ENCODE peak calls at places on chromosome 10, in four cellular contexts. G is GM12878, D is HCT116, Y is upper lobe of left lung. V is an unnamed sample.
A peak's percentile ranks its signal among the peaks of the same experiment; 100 is the strongest.

GRCh38 chr10:127813290-127813689 is 76.3 kb downstream of the FOXI2 start:
- ATAC-seq in D (peak; percentile 64), G (no peak), Y (no peak), V (no peak)

GRCh38 chr10:6423004-6423403 is 157.1 kb downstream of the PRKCQ start:
- ATAC-seq in G (no peak), D (no peak), Y (no peak), V (no peak)

GRCh38 chr10:79468015-79468560 is 22.7 kb upstream of the ZCCHC24 start:
- ATAC-seq in D (no peak), G (peak; percentile 27), Y (peak; percentile 45), V (peak; percentile 26)

GRCh38 chr10:111990734-111991133 is 192.8 kb downstream of the GPAM start:
- ATAC-seq in Y (no peak), G (no peak), D (peak; percentile 84), V (no peak)

GRCh38 chr10:127832456-127832855 is 60.3 kb downstream of the CLRN3 start:
- ATAC-seq in D (no peak), Y (no peak), G (no peak), V (no peak)

GRCh38 chr10:3538291-3538849 is 246.6 kb downstream of the KLF6 start:
- ATAC-seq in D (no peak), Y (no peak), G (no peak), V (no peak)

GRCh38 chr10:86862373-86862772 is 95.0 kb downstream of the MMRN2 start:
- ATAC-seq in D (no peak), Y (no peak), G (no peak), V (no peak)

GRCh38 chr10:14553434-14553833 is 221.3 kb downstream of the FAM107B start:
- ATAC-seq in G (peak; percentile 57), Y (peak; percentile 39), D (no peak), V (no peak)

GRCh38 chr10:112382539-112383235 is 8.8 kb downstream of the ACSL5 start:
- ATAC-seq in D (no peak), G (no peak), Y (no peak), V (no peak)

GRCh38 chr10:63297941-63298340 is 164.8 kb downstream of the NRBF2 start:
- ATAC-seq in D (no peak), Y (no peak), G (no peak), V (no peak)

GRCh38 chr10:62082729-62083412 is 181.4 kb downstream of the ARID5B start:
- ATAC-seq in Y (peak; percentile 18), G (peak; percentile 77), D (no peak), V (peak; percentile 28)

GRCh38 chr10:45558406-45558805 is 114.2 kb downstream of the ZFAND4 start:
- ATAC-seq in Y (no peak), G (no peak), D (no peak), V (no peak)

GRCh38 chr10:68261132-68261856 is 29.4 kb upstream of the ATOH7 start:
- ATAC-seq in D (no peak), G (no peak), Y (no peak), V (no peak)

GRCh38 chr10:50510517-50511473 is 113.0 kb downstream of the SGMS1 start:
- ATAC-seq in Y (no peak), D (peak; percentile 12), G (no peak), V (no peak)

GRCh38 chr10:105974803-105975456 is 1189.6 kb downstream of the SORCS1 start:
- ATAC-seq in D (no peak), Y (peak; percentile 78), G (peak; percentile 91), V (peak; percentile 62)

GRCh38 chr10:75432763-75433162 is 1.3 kb downstream of the LRMDA start:
- ATAC-seq in D (no peak), G (no peak), Y (no peak), V (no peak)

GRCh38 chr10:3873728-3874461 is 88.9 kb upstream of the KLF6 start:
- ATAC-seq in D (no peak), Y (peak; percentile 84), G (peak; percentile 50), V (peak; percentile 57)

GRCh38 chr10:49512121-49512809 is 26.7 kb downstream of the ERCC6 start:
- ATAC-seq in G (peak; percentile 89), D (peak; percentile 87), Y (peak; percentile 70), V (no peak)

GRCh38 chr10:28940158-28940888 is 263.0 kb downstream of the BAMBI start:
- ATAC-seq in Y (no peak), D (no peak), G (no peak), V (no peak)

GRCh38 chr10:129277804-129278203 is 189.2 kb upstream of the MGMT start:
- ATAC-seq in G (no peak), D (no peak), Y (no peak), V (peak; percentile 43)

GRCh38 chr10:32413513-32413912 is 32.4 kb upstream of the CCDC7 start:
- ATAC-seq in Y (peak; percentile 60), G (no peak), D (peak; percentile 93), V (no peak)

GRCh38 chr10:42962120-42962901 is 114.6 kb upstream of the RET start:
- ATAC-seq in Y (peak; percentile 24), G (no peak), D (no peak), V (no peak)

GRCh38 chr10:66886848-66887247 is 39.0 kb upstream of the LRRTM3 start:
- ATAC-seq in G (no peak), D (no peak), Y (no peak), V (no peak)

GRCh38 chr10:110058215-110058614 is 50.4 kb downstream of the ADD3 start:
- ATAC-seq in G (peak; percentile 66), Y (no peak), D (no peak), V (no peak)

GRCh38 chr10:91590904-91591791 is 41.7 kb downstream of the PPP1R3C start:
- ATAC-seq in D (no peak), Y (peak; percentile 14), G (no peak), V (no peak)

GRCh38 chr10:72126184-72126871 is 38.0 kb upstream of the SPOCK2 start:
- ATAC-seq in Y (no peak), D (peak; percentile 78), G (peak; percentile 42), V (no peak)

GRCh38 chr10:5361966-5362365 is 2.8 kb upstream of the UCN3 start:
- ATAC-seq in D (no peak), G (no peak), Y (no peak), V (no peak)

GRCh38 chr10:84850826-84851225 is 522.4 kb downstream of the CCSER2 start:
- ATAC-seq in D (no peak), G (no peak), Y (no peak), V (no peak)

GRCh38 chr10:9228770-9229169 is 1174.3 kb downstream of the GATA3 start:
- ATAC-seq in D (no peak), G (no peak), Y (peak; percentile 40), V (no peak)

GRCh38 chr10:22635650-22636049 is 78.7 kb downstream of the PIP4K2A start:
- ATAC-seq in D (no peak), Y (no peak), G (peak; percentile 39), V (no peak)

GRCh38 chr10:33125522-33125921 is 167.5 kb upstream of the ITGB1 start:
- ATAC-seq in G (no peak), D (no peak), Y (no peak), V (no peak)

GRCh38 chr10:25701651-25702050 is 232.4 kb upstream of the MYO3A start:
- ATAC-seq in Y (no peak), D (no peak), G (no peak), V (no peak)

GRCh38 chr10:71696635-71697326 is 22.8 kb downstream of the C10orf105 start:
- ATAC-seq in D (peak; percentile 96), G (peak; percentile 56), Y (peak; percentile 67), V (peak; percentile 37)

GRCh38 chr10:34801066-34801738 is 13.9 kb downstream of the PARD3 start:
- ATAC-seq in G (no peak), D (no peak), Y (peak; percentile 71), V (no peak)

GRCh38 chr10:32446701-32447406 is 914 bp downstream of the CCDC7 start:
- ATAC-seq in Y (peak; percentile 60), G (peak; percentile 4), D (peak; percentile 39), V (no peak)

GRCh38 chr10:27383595-27384542 is 120.2 kb upstream of the RAB18 start:
- ATAC-seq in Y (no peak), D (peak; percentile 60), G (no peak), V (no peak)

GRCh38 chr10:80506836-80507483 is 30.7 kb upstream of the SH2D4B start:
- ATAC-seq in G (no peak), D (no peak), Y (no peak), V (no peak)

GRCh38 chr10:35554036-35554435 is 51.1 kb upstream of the GJD4 start:
- ATAC-seq in G (no peak), Y (no peak), D (no peak), V (no peak)

GRCh38 chr10:117461766-117462423 is 80.7 kb upstream of the EMX2 start:
- ATAC-seq in D (peak; percentile 86), G (no peak), Y (peak; percentile 85), V (peak; percentile 77)

GRCh38 chr10:99534939-99535763 is 2.4 kb downstream of the NKX2-3 start:
- ATAC-seq in D (no peak), G (peak; percentile 24), Y (peak; percentile 54), V (peak; percentile 25)

DNA sequence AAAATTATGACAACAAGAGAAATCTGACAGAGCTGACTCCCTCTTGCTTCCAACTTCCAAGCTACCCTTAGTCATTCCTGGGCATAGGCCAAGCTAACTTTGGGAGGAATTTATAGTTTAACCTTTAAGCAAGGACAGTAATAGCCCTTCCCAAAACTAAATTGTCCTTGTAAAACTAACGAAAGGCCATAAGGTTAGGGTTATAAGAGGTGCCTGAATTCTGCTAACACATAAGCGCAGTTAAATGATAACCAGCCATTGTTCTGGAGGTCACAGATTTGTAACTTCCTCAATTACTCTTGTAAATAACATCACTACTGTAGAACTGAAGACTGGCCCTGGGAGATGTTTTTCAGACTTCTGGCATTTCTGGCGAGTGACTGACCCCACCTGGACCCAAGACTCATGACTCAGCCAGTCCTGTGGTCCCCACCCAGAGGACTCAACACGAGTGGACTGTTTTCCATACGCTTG is 481.2 kb downstream of the KCNMA1 start:
- ATAC-seq in D (no peak), G (no peak), Y (peak; percentile 75), V (peak; percentile 55)
- TF ChIP-seq POLR2AphosphoS5 in D (no peak), G (no peak), Y (no peak), V (peak; percentile 60)

GRCh38 chr10:11012476-11012875 is 5.2 kb upstream of the CELF2 start:
- ATAC-seq in D (no peak), G (no peak), Y (peak; percentile 60), V (peak; percentile 65)
- H3K4me3 ChIP-seq in D (no peak overlapping the region), G (no peak overlapping the region), Y (peak overlapping the region; percentile 16), V (no peak overlapping the region)

GRCh38 chr10:17918187-17918903 is 33.4 kb upstream of the SLC39A12 start:
- ATAC-seq in Y (no peak), D (no peak), G (peak; percentile 71), V (no peak)

GRCh38 chr10:17921378-17921777 is 30.3 kb upstream of the SLC39A12 start:
- ATAC-seq in G (no peak), D (no peak), Y (no peak), V (no peak)

GRCh38 chr10:17923728-17924127 is 28.0 kb upstream of the SLC39A12 start:
- ATAC-seq in Y (peak; percentile 35), D (no peak), G (no peak), V (peak; percentile 65)
- TF ChIP-seq POLR2AphosphoS5 in Y (no peak), D (no peak), G (no peak), V (peak; percentile 59)

DNA sequence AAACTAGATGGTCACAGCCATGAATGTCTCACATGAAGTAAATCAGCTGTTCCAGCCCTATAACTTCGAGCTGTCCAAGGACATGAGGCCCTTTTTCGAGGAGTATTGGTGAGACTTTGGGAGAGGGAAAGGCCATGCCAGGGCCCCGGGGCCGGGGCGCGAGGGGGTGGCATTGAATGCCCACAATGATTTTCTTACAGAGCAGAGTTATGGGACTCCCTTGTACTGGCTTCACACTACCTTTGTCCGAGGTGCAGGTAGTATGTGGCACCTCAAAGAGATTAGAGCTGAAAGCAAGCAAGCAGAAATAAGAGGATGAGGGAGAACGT is 407 bp downstream of the ELOVL3 start:
- ATAC-seq in Y (no peak), G (no peak), D (no peak), V (no peak)
- H3K4me3 ChIP-seq in Y (peak overlapping the region; percentile 29), G (peak overlapping the region; percentile 54), D (peak overlapping the region; percentile 51), V (no peak overlapping the region)

GRCh38 chr10:119658274-119658673 is 7.1 kb downstream of the BAG3 start:
- ATAC-seq in Y (peak; percentile 93), G (peak; percentile 12), D (peak; percentile 98), V (peak; percentile 94)
- TF ChIP-seq POLR2AphosphoS5 in Y (peak; percentile 71), G (no peak), D (peak; percentile 58), V (peak; percentile 97)